ENCODE peak calls at places on chromosomes 7 and 10, in five cellular contexts. B, S, Y, M and I are unnamed samples.

GRCh38 chr7:74225400-74225799 is 15.6 kb downstream of the LAT2 start:
- DNase-seq in S (peak), M (no peak), B (no peak), Y (no peak), I (no peak)

GRCh38 chr7:26567263-26567662 is 275.6 kb downstream of the SNX10 start:
- DNase-seq in S (no peak), B (no peak), M (no peak), Y (no peak), I (no peak)

GRCh38 chr10:370222-370825 is 235.1 kb downstream of the ZMYND11 start:
- DNase-seq in M (peak), S (no peak), Y (no peak), B (no peak), I (no peak)

GRCh38 chr10:16910795-16911164 is 93.6 kb upstream of the RSU1 start:
- DNase-seq in B (no peak), M (no peak), S (peak), Y (no peak), I (no peak)

GRCh38 chr10:62182171-62182570 is 86.5 kb downstream of the RTKN2 start:
- DNase-seq in S (no peak), Y (no peak), M (no peak), B (no peak), I (no peak)

GRCh38 chr7:30302656-30303311 is 18.4 kb downstream of the ZNRF2 start:
- DNase-seq in M (no peak), S (no peak), B (no peak), Y (no peak), I (no peak)

GRCh38 chr7:105084581-105084980 is 70.6 kb downstream of the KMT2E start:
- DNase-seq in B (no peak), Y (no peak), S (no peak), M (no peak), I (no peak)

GRCh38 chr7:21938463-21938862 is 7.2 kb downstream of the CDCA7L start:
- DNase-seq in Y (no peak), S (no peak), B (no peak), M (no peak), I (no peak)

GRCh38 chr10:112946649-112947048 is 3.4 kb upstream of the TCF7L2 start:
- DNase-seq in M (no peak), B (no peak), S (no peak), Y (no peak), I (no peak)

GRCh38 chr10:75708060-75708459 is 276.6 kb downstream of the LRMDA start:
- DNase-seq in B (peak), Y (no peak), M (no peak), S (no peak), I (no peak)

GRCh38 chr10:3668276-3668960 is 116.6 kb downstream of the KLF6 start:
- DNase-seq in Y (no peak), S (peak), B (no peak), M (peak), I (peak)

GRCh38 chr10:122142652-122143237 is 128.4 kb upstream of the BTBD16 start:
- DNase-seq in Y (no peak), S (peak), M (no peak), B (peak), I (peak)

GRCh38 chr10:63763744-63764143 is 242.5 kb downstream of the REEP3 start:
- DNase-seq in S (no peak), B (no peak), M (no peak), Y (no peak), I (no peak)